ENCODE peak calls at places on chromosomes 11 and 22, in nine cellular contexts. N is activated effector memory CD4-positive, alpha-beta T cell treated with anti-CD3 and anti-CD28 coated beads, Interleukin-2, amount 50 U/mL, for 16 hours; W is SK-MEL-5; S is stimulated activated CD4-positive, alpha-beta T cell treated with anti-CD3 and anti-CD28 coated beads, Interleukin-2, amount 100 ng/mL, for 24 hours; V is activated CD4-positive, alpha-beta memory T cell treated with anti-CD3 and anti-CD28 coated beads, Interleukin-2, amount 10 ng/mL, durations not matched to agents 7 days and 5 days; X is right atrium auricular region; B is HFFc6; J is CD4-positive, alpha-beta T cell; D is fibroblast of mammary gland. P is an unnamed sample.

GRCh38 chr11:2473361-2474058 is 28.7 kb downstream of the KCNQ1 start:
- DNase-seq in N (peak; percentile 47), W (no peak), S (no peak), V (no peak), X (no peak), B (no peak), J (no peak), D (no peak), P (no peak)

GRCh38 chr11:134132808-134133207 is 63.9 kb downstream of the JAM3 start:
- DNase-seq in N (no peak), W (no peak), S (no peak), V (no peak), X (no peak), B (no peak), J (no peak), D (peak; percentile 30), P (no peak)

GRCh38 chr11:28969832-28970231 is 861.6 kb downstream of the METTL15 start:
- DNase-seq in N (no peak), W (no peak), S (no peak), V (no peak), X (no peak), B (no peak), J (no peak), D (no peak), P (no peak)

GRCh38 chr11:71251159-71251721 is 1.1 kb downstream of the SHANK2 start:
- DNase-seq in N (no peak), W (no peak), S (no peak), V (no peak), X (no peak), B (no peak), J (no peak), D (no peak), P (no peak)

GRCh38 chr11:95674669-95675358 is 114.8 kb downstream of the FAM76B start:
- DNase-seq in N (no peak), W (no peak), S (peak; percentile 46), V (no peak), X (no peak), B (no peak), J (no peak), D (no peak), P (no peak)

GRCh38 chr11:75456596-75456995 is 23.6 kb upstream of the KLHL35 start:
- DNase-seq in N (no peak), W (no peak), S (no peak), V (no peak), X (no peak), B (no peak), J (no peak), D (no peak), P (no peak)

GRCh38 chr11:27473017-27473406 is 422 bp upstream of the LGR4 start:
- DNase-seq in N (no peak), W (no peak), S (no peak), V (no peak), X (no peak), B (no peak), J (no peak), D (no peak), P (no peak)

GRCh38 chr22:28885939-28886338 is 2.6 kb downstream of the ZNRF3 start:
- DNase-seq in N (no peak), W (no peak), S (no peak), V (no peak), X (no peak), B (no peak), J (no peak), D (no peak), P (no peak)

GRCh38 chr22:38751422-38752346 is 4.1 kb downstream of the SUN2 start:
- DNase-seq in N (peak; percentile 89), W (no peak), S (peak; percentile 68), V (peak; percentile 89), X (no peak), B (no peak), J (peak; percentile 76), D (no peak), P (peak; percentile 41)

GRCh38 chr11:22778642-22779041 is 51.0 kb downstream of the SVIP start:
- DNase-seq in N (no peak), W (peak; percentile 80), S (no peak), V (no peak), X (no peak), B (no peak), J (no peak), D (no peak), P (no peak)

GRCh38 chr22:41780714-41781507 is 19.6 kb upstream of the CCDC134 start:
- DNase-seq in N (peak; percentile 95), W (no peak), S (peak; percentile 84), V (peak; percentile 96), X (peak; percentile 69), B (no peak), J (peak; percentile 82), D (peak; percentile 33), P (peak; percentile 35)

GRCh38 chr22:17167486-17167885 is 8.4 kb upstream of the HDHD5 start:
- DNase-seq in N (no peak), W (no peak), S (no peak), V (no peak), X (no peak), B (no peak), J (no peak), D (no peak), P (peak; percentile 73)

GRCh38 chr11:76209671-76209955 is 3.3 kb upstream of the WNT11 start:
- DNase-seq in N (no peak), W (no peak), S (peak; percentile 17), V (no peak), X (no peak), B (no peak), J (no peak), D (no peak), P (no peak)

GRCh38 chr11:130609121-130610035 is 160.9 kb downstream of the ADAMTS15 start:
- DNase-seq in N (no peak), W (peak; percentile 36), S (no peak), V (no peak), X (peak; percentile 96), B (no peak), J (no peak), D (peak; percentile 97), P (peak; percentile 88)

GRCh38 chr11:14500181-14500651 is 605 bp upstream of the COPB1 start:
- DNase-seq in N (peak; percentile 85), W (peak; percentile 57), S (peak; percentile 57), V (peak; percentile 63), X (no peak), B (peak; percentile 52), J (peak; percentile 51), D (peak; percentile 63), P (peak; percentile 50)

GRCh38 chr11:61058583-61059259 is 43.6 kb upstream of the CD5 start:
- DNase-seq in N (peak; percentile 61), W (no peak), S (no peak), V (peak; percentile 14), X (no peak), B (no peak), J (no peak), D (no peak), P (no peak)

GRCh38 chr11:36385121-36385530 is 89.0 kb downstream of the PRR5L start:
- DNase-seq in N (no peak), W (no peak), S (no peak), V (no peak), X (no peak), B (peak; percentile 16), J (no peak), D (peak; percentile 85), P (no peak)

GRCh38 chr11:65522640-65523322 is 2.1 kb upstream of the SCYL1 start:
- DNase-seq in N (no peak), W (no peak), S (no peak), V (no peak), X (no peak), B (no peak), J (no peak), D (no peak), P (peak; percentile 13)

GRCh38 chr11:74936087-74936486 is 12.8 kb downstream of the XRRA1 start:
- DNase-seq in N (no peak), W (no peak), S (no peak), V (no peak), X (no peak), B (no peak), J (no peak), D (no peak), P (no peak)

GRCh38 chr22:31919730-31920129 is 24.6 kb upstream of the YWHAH start:
- DNase-seq in N (no peak), W (no peak), S (no peak), V (no peak), X (no peak), B (no peak), J (no peak), D (no peak), P (no peak)

GRCh38 chr22:19290400-19291217 is 910 bp downstream of the CLTCL1 start:
- DNase-seq in N (no peak), W (no peak), S (peak; percentile 17), V (no peak), X (no peak), B (no peak), J (no peak), D (no peak), P (no peak)

GRCh38 chr11:33930317-33931021 is 38.6 kb upstream of the LMO2 start:
- DNase-seq in N (no peak), W (no peak), S (no peak), V (no peak), X (no peak), B (no peak), J (no peak), D (peak; percentile 71), P (peak; percentile 17)

GRCh38 chr11:1837171-1838076 is 1.4 kb upstream of the TNNI2 start:
- DNase-seq in N (peak; percentile 90), W (peak; percentile 52), S (peak; percentile 82), V (peak; percentile 85), X (no peak), B (peak; percentile 9), J (peak; percentile 84), D (peak; percentile 46), P (peak; percentile 69)

GRCh38 chr11:2450321-2451041 is 5.7 kb downstream of the KCNQ1 start:
- DNase-seq in N (no peak), W (no peak), S (no peak), V (no peak), X (no peak), B (no peak), J (no peak), D (no peak), P (no peak)

GRCh38 chr22:29470159-29470855 is 9.7 kb upstream of the NEFH start:
- DNase-seq in N (peak; percentile 89), W (peak; percentile 79), S (peak; percentile 82), V (peak; percentile 85), X (peak; percentile 68), B (no peak), J (peak; percentile 67), D (peak; percentile 26), P (peak; percentile 33)

GRCh38 chr11:117520201-117520600 is 192.5 kb downstream of the CEP164 start:
- DNase-seq in N (no peak), W (no peak), S (no peak), V (no peak), X (no peak), B (peak; percentile 13), J (no peak), D (peak; percentile 10), P (no peak)

GRCh38 chr11:102940714-102941588 is 14.6 kb downstream of the MMP13 start:
- DNase-seq in N (no peak), W (peak; percentile 76), S (peak; percentile 13), V (peak; percentile 34), X (no peak), B (peak; percentile 69), J (no peak), D (peak; percentile 75), P (no peak)